ENCODE peak calls at places on chromosomes 2 and 18, in five cellular contexts. F is transverse colon, Y is spleen, R is fibroblast of pulmonary artery, T is HFFc6. M is an unnamed sample.

GRCh38 chr18:78192044-78192443 is 787.6 kb upstream of the SALL3 start:
- DNase-seq in F (no peak), Y (no peak), R (no peak), T (no peak), M (no peak)

GRCh38 chr2:173160618-173161017 is 85.0 kb downstream of the MAP3K20 start:
- DNase-seq in F (no peak), Y (no peak), R (no peak), T (no peak), M (no peak)

GRCh38 chr2:11738589-11739436 is 7.6 kb upstream of the LPIN1 start:
- DNase-seq in F (peak; percentile 68), Y (no peak), R (peak; percentile 93), T (peak; percentile 78), M (peak; percentile 79)

GRCh38 chr2:86015006-86015405 is 90.7 kb downstream of the POLR1A start:
- DNase-seq in F (no peak), Y (peak; percentile 57), R (no peak), T (no peak), M (no peak)

GRCh38 chr2:43038720-43039099 is 187.7 kb downstream of the ZFP36L2 start:
- DNase-seq in F (no peak), Y (peak; percentile 36), R (no peak), T (peak; percentile 15), M (no peak)

GRCh38 chr2:71694501-71695234 is 241.3 kb downstream of the DYSF start:
- DNase-seq in F (no peak), Y (peak; percentile 35), R (no peak), T (no peak), M (no peak)

GRCh38 chr2:61758991-61759390 is 94.9 kb downstream of the FAM161A start:
- DNase-seq in F (no peak), Y (no peak), R (peak; percentile 87), T (no peak), M (peak; percentile 83)

GRCh38 chr18:52716926-52717325 is 376.9 kb downstream of the DCC start:
- DNase-seq in F (peak; percentile 73), Y (no peak), R (peak; percentile 3), T (no peak), M (no peak)

GRCh38 chr2:231162036-231162345 is 36.4 kb upstream of the ARMC9 start:
- DNase-seq in F (no peak), Y (no peak), R (peak; percentile 98), T (peak; percentile 97), M (peak; percentile 96)

GRCh38 chr2:8412082-8412481 is 269.8 kb upstream of the ID2 start:
- DNase-seq in F (peak; percentile 81), Y (no peak), R (no peak), T (no peak), M (no peak)

GRCh38 chr18:65235966-65236634 is 514.7 kb upstream of the CDH7 start:
- DNase-seq in F (no peak), Y (peak; percentile 44), R (no peak), T (no peak), M (no peak)

GRCh38 chr2:855177-855576 is 95.5 kb upstream of the SNTG2 start:
- DNase-seq in F (no peak), Y (no peak), R (no peak), T (no peak), M (no peak)

GRCh38 chr2:191351921-191352320 is 106.7 kb downstream of the MYO1B start:
- DNase-seq in F (no peak), Y (no peak), R (peak; percentile 10), T (no peak), M (no peak)

GRCh38 chr2:41495050-41495449 is 552.8 kb upstream of the PKDCC start:
- DNase-seq in F (no peak), Y (no peak), R (no peak), T (no peak), M (no peak)

GRCh38 chr2:163682695-163683094 is 53.1 kb downstream of the FIGN start:
- DNase-seq in F (no peak), Y (no peak), R (peak; percentile 65), T (peak; percentile 9), M (no peak)

GRCh38 chr2:234814366-234814765 is 137.5 kb upstream of the SH3BP4 start:
- DNase-seq in F (no peak), Y (no peak), R (no peak), T (no peak), M (no peak)

GRCh38 chr18:24497052-24497754 is 36.8 kb downstream of the HRH4 start:
- DNase-seq in F (no peak), Y (no peak), R (peak; percentile 26), T (peak; percentile 53), M (no peak)

GRCh38 chr18:3151379-3152264 is 68.1 kb downstream of the MYOM1 start:
- DNase-seq in F (no peak), Y (no peak), R (peak; percentile 63), T (peak; percentile 34), M (no peak)

GRCh38 chr2:149650006-149650405 is 62.4 kb upstream of the MMADHC start:
- DNase-seq in F (no peak), Y (no peak), R (peak; percentile 77), T (peak; percentile 53), M (no peak)

GRCh38 chr18:9619545-9619944 is 5.2 kb upstream of the PPP4R1 start:
- DNase-seq in F (no peak), Y (no peak), R (peak; percentile 75), T (peak; percentile 73), M (no peak)

GRCh38 chr2:136156411-136156810 is 38.5 kb upstream of the CXCR4 start:
- DNase-seq in F (no peak), Y (no peak), R (no peak), T (no peak), M (no peak)

GRCh38 chr18:37484893-37485834 is 80.4 kb downstream of the CELF4 start:
- DNase-seq in F (peak; percentile 16), Y (no peak), R (peak; percentile 74), T (no peak), M (no peak)

DNA sequence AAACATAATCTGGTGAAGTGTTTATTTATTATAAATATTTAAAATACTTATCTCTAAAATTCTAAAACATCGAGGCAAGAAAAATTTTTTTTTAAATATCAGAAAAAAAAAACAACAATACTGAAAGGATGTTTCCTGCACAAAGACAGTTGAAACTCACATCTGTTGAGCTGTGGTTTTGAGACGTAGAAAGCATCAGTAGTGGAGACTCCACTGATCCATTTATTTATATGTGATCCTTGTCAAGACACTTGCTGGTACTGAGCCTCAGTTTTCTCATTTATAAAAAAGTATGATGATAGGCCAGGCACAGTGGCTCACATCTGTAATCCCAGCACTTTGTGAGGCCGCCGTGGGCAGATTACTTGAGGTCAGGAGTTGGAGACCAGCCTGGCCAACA is 183.1 kb downstream of the LRP1B start:
- DNase-seq in F (no peak), Y (no peak), R (no peak), T (no peak), M (no peak)
- TF ChIP-seq CTCF in F (no peak), Y (no peak), R (no peak), T (no peak), M (no peak)

GRCh38 chr2:64654993-64655666 is 1.4 kb upstream of the SERTAD2 start:
- DNase-seq in F (no peak), Y (no peak), R (peak; percentile 38), T (peak; percentile 51), M (no peak)
- TF ChIP-seq CTCF in F (peak; percentile 40), Y (no peak), R (peak; percentile 43), T (peak; percentile 57), M (peak; percentile 24)

GRCh38 chr2:79874015-79874414 is 361.2 kb downstream of the CTNNA2 start:
- DNase-seq in F (no peak), Y (peak; percentile 69), R (no peak), T (no peak), M (no peak)

GRCh38 chr2:79876430-79876829 is 363.6 kb downstream of the CTNNA2 start:
- DNase-seq in F (no peak), Y (no peak), R (no peak), T (peak; percentile 27), M (no peak)
- TF ChIP-seq CTCF in F (no peak), Y (no peak), R (no peak), T (peak; percentile 66), M (peak; percentile 21)

DNA sequence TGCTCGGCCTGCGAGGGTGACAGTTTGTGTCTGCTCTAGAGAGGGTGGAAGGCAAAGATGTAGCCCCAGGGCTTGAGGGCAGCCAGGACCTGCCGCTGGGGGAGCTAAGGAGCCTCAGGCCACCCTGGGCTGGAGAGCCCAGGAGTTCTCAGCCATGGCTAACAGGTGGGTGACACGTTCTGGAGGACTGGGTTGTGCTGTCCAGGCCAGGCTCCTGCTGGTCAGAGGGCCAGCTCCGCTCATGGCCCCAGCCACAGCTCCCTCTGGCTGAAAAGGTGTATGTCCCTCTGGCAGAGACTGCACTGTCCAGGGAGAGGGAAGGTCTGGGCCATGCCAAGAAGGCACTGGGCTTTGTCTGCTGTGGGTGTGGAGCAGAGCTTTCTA is 19.2 kb downstream of the TMEM185B start:
- DNase-seq in F (no peak), Y (no peak), R (no peak), T (no peak), M (no peak)
- TF ChIP-seq CTCF in F (no peak), Y (no peak), R (peak; percentile 14), T (peak; percentile 55), M (no peak)

GRCh38 chr2:169362346-169363026 is at the start of gene LRP2:
- DNase-seq in F (peak; percentile 13), Y (no peak), R (no peak), T (no peak), M (no peak)
- TF ChIP-seq CTCF in F (peak; percentile 23), Y (no peak), R (no peak), T (no peak), M (no peak)

GRCh38 chr18:59839931-59840685 is 59.7 kb upstream of the PMAIP1 start:
- DNase-seq in F (no peak), Y (no peak), R (no peak), T (no peak), M (no peak)
- TF ChIP-seq CTCF in F (no peak), Y (no peak), R (peak; percentile 30), T (peak; percentile 67), M (peak; percentile 2)

GRCh38 chr2:46389417-46389916 is 89.9 kb upstream of the TMEM247 start:
- DNase-seq in F (no peak), Y (no peak), R (peak; percentile 19), T (no peak), M (no peak)
- TF ChIP-seq CTCF in F (no peak), Y (no peak), R (peak; percentile 3), T (no peak), M (no peak)

DNA sequence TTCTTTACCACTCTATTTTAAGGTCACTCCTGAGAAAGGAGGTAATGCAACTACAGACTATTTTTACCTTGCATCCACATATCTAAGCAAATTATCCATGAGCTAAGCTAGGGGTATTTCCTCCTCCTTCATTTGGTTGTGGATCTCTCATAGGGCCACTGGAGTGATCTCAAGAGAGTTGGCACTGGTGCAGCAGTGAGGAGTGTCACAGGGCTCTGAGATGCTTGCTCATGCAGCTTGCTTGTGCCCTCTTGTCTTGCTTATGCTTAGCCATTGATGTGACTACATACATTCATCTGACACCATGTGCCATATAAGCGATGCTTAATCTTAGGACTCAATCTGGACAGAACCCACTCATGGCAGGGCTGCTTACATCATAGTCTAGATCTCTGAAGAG is 950.3 kb downstream of the TSN start:
- DNase-seq in F (no peak), Y (no peak), R (no peak), T (no peak), M (no peak)
- TF ChIP-seq CTCF in F (no peak), Y (no peak), R (no peak), T (no peak), M (no peak)

GRCh38 chr2:101197215-101197745 is 46.1 kb upstream of the TBC1D8 start:
- DNase-seq in F (no peak), Y (no peak), R (no peak), T (no peak), M (no peak)
- TF ChIP-seq CTCF in F (peak; percentile 21), Y (no peak), R (no peak), T (peak; percentile 68), M (no peak)

GRCh38 chr2:226581661-226582060 is 218.0 kb downstream of the IRS1 start:
- DNase-seq in F (no peak), Y (no peak), R (no peak), T (no peak), M (no peak)
- TF ChIP-seq CTCF in F (no peak), Y (no peak), R (no peak), T (no peak), M (no peak)